ENCODE peak calls at places on chromosomes 12 and 14, in five cellular contexts. One of them, this sample, is unnamed.

GRCh38 chr12:50985322-50985721 is 33.0 kb downstream of the HIGD1C start:
- DNase-seq in right cardiac atrium: no peak
- DNase-seq in neural progenitor cell: no peak
- DNase-seq in CD8-positive, alpha-beta memory T cell: no peak
- DNase-seq in mesendoderm: no peak
- DNase-seq in this sample: no peak

GRCh38 chr14:47705683-47706082 is 30.3 kb upstream of the MDGA2 start:
- DNase-seq in right cardiac atrium: no peak
- DNase-seq in neural progenitor cell: no peak
- DNase-seq in CD8-positive, alpha-beta memory T cell: no peak
- DNase-seq in mesendoderm: no peak
- DNase-seq in this sample: no peak

GRCh38 chr12:120061815-120062214 is 54.7 kb downstream of the RAB35 start:
- DNase-seq in right cardiac atrium: no peak
- DNase-seq in neural progenitor cell: no peak
- DNase-seq in CD8-positive, alpha-beta memory T cell: no peak
- DNase-seq in mesendoderm: no peak
- DNase-seq in this sample: no peak

GRCh38 chr14:94114589-94115067 is 4.1 kb downstream of the IFI27 start:
- DNase-seq in right cardiac atrium: no peak
- DNase-seq in neural progenitor cell: no peak
- DNase-seq in CD8-positive, alpha-beta memory T cell: no peak
- DNase-seq in mesendoderm: no peak
- DNase-seq in this sample: no peak

GRCh38 chr12:96227365-96228106 is 33.4 kb downstream of the ELK3 start:
- DNase-seq in right cardiac atrium: no peak
- DNase-seq in neural progenitor cell: no peak
- DNase-seq in CD8-positive, alpha-beta memory T cell: no peak
- DNase-seq in mesendoderm: no peak
- DNase-seq in this sample: no peak

GRCh38 chr14:102565331-102565887 is 27.0 kb upstream of the RCOR1 start:
- DNase-seq in right cardiac atrium: no peak
- DNase-seq in neural progenitor cell: no peak
- DNase-seq in CD8-positive, alpha-beta memory T cell: no peak
- DNase-seq in mesendoderm: no peak
- DNase-seq in this sample: no peak

GRCh38 chr12:120224304-120225199 is 23.6 kb upstream of the RPLP0 start:
- DNase-seq in right cardiac atrium: peak; percentile 86
- DNase-seq in neural progenitor cell: no peak
- DNase-seq in CD8-positive, alpha-beta memory T cell: no peak
- DNase-seq in mesendoderm: no peak
- DNase-seq in this sample: no peak

GRCh38 chr12:52415870-52416750 is 10.0 kb upstream of the KRT82 start:
- DNase-seq in right cardiac atrium: no peak
- DNase-seq in neural progenitor cell: no peak
- DNase-seq in CD8-positive, alpha-beta memory T cell: no peak
- DNase-seq in mesendoderm: no peak
- DNase-seq in this sample: no peak

GRCh38 chr14:80572666-80573065 is 361.4 kb upstream of the DIO2 start:
- DNase-seq in right cardiac atrium: no peak
- DNase-seq in neural progenitor cell: no peak
- DNase-seq in CD8-positive, alpha-beta memory T cell: no peak
- DNase-seq in mesendoderm: peak; percentile 39
- DNase-seq in this sample: no peak

GRCh38 chr12:11901687-11902524 is 168.8 kb upstream of the BCL2L14 start:
- DNase-seq in right cardiac atrium: no peak
- DNase-seq in neural progenitor cell: no peak
- DNase-seq in CD8-positive, alpha-beta memory T cell: no peak
- DNase-seq in mesendoderm: no peak
- DNase-seq in this sample: no peak

GRCh38 chr12:6089041-6089823 is 35.2 kb downstream of the VWF start:
- DNase-seq in right cardiac atrium: no peak
- DNase-seq in neural progenitor cell: no peak
- DNase-seq in CD8-positive, alpha-beta memory T cell: no peak
- DNase-seq in mesendoderm: peak; percentile 75
- DNase-seq in this sample: peak; percentile 34

GRCh38 chr14:29846339-29847129 is 81.1 kb downstream of the PRKD1 start:
- DNase-seq in right cardiac atrium: no peak
- DNase-seq in neural progenitor cell: no peak
- DNase-seq in CD8-positive, alpha-beta memory T cell: no peak
- DNase-seq in mesendoderm: no peak
- DNase-seq in this sample: no peak

GRCh38 chr14:90168425-90169105 is 87.8 kb upstream of the PSMC1 start:
- DNase-seq in right cardiac atrium: no peak
- DNase-seq in neural progenitor cell: no peak
- DNase-seq in CD8-positive, alpha-beta memory T cell: no peak
- DNase-seq in mesendoderm: peak; percentile 44
- DNase-seq in this sample: no peak

GRCh38 chr12:58413794-58414193 is 472.4 kb downstream of the ATP23 start:
- DNase-seq in right cardiac atrium: no peak
- DNase-seq in neural progenitor cell: no peak
- DNase-seq in CD8-positive, alpha-beta memory T cell: no peak
- DNase-seq in mesendoderm: no peak
- DNase-seq in this sample: no peak

GRCh38 chr14:55583942-55584468 is 4.0 kb downstream of the KTN1 start:
- DNase-seq in right cardiac atrium: no peak
- DNase-seq in neural progenitor cell: no peak
- DNase-seq in CD8-positive, alpha-beta memory T cell: no peak
- DNase-seq in mesendoderm: peak; percentile 79
- DNase-seq in this sample: no peak

GRCh38 chr14:41925409-41925808 is 318.7 kb downstream of the LRFN5 start:
- DNase-seq in right cardiac atrium: no peak
- DNase-seq in neural progenitor cell: peak; percentile 48
- DNase-seq in CD8-positive, alpha-beta memory T cell: no peak
- DNase-seq in mesendoderm: peak; percentile 37
- DNase-seq in this sample: peak; percentile 4

GRCh38 chr12:83317641-83318040 is 630.9 kb downstream of the TMTC2 start:
- DNase-seq in right cardiac atrium: no peak
- DNase-seq in neural progenitor cell: no peak
- DNase-seq in CD8-positive, alpha-beta memory T cell: no peak
- DNase-seq in mesendoderm: no peak
- DNase-seq in this sample: no peak

GRCh38 chr14:66403183-66403582 is 83.0 kb upstream of the CCDC196 start:
- DNase-seq in right cardiac atrium: no peak
- DNase-seq in neural progenitor cell: peak; percentile 13
- DNase-seq in CD8-positive, alpha-beta memory T cell: no peak
- DNase-seq in mesendoderm: peak; percentile 54
- DNase-seq in this sample: no peak

GRCh38 chr12:49869816-49870500 is 27.1 kb upstream of the BCDIN3D start:
- DNase-seq in right cardiac atrium: peak; percentile 57
- DNase-seq in neural progenitor cell: no peak
- DNase-seq in CD8-positive, alpha-beta memory T cell: no peak
- DNase-seq in mesendoderm: no peak
- DNase-seq in this sample: no peak

GRCh38 chr12:85468356-85469157 is 188.5 kb downstream of the ALX1 start:
- DNase-seq in right cardiac atrium: peak; percentile 34
- DNase-seq in neural progenitor cell: peak; percentile 58
- DNase-seq in CD8-positive, alpha-beta memory T cell: no peak
- DNase-seq in mesendoderm: peak; percentile 94
- DNase-seq in this sample: peak; percentile 35

GRCh38 chr12:19572920-19573558 is 133.7 kb downstream of the AEBP2 start:
- DNase-seq in right cardiac atrium: no peak
- DNase-seq in neural progenitor cell: peak; percentile 62
- DNase-seq in CD8-positive, alpha-beta memory T cell: no peak
- DNase-seq in mesendoderm: peak; percentile 88
- DNase-seq in this sample: peak; percentile 40

GRCh38 chr14:51581017-51581881 is 70.5 kb upstream of the FRMD6 start:
- DNase-seq in right cardiac atrium: no peak
- DNase-seq in neural progenitor cell: no peak
- DNase-seq in CD8-positive, alpha-beta memory T cell: no peak
- DNase-seq in mesendoderm: no peak
- DNase-seq in this sample: no peak

GRCh38 chr12:47107926-47108325 is 28.2 kb upstream of the AMIGO2 start:
- DNase-seq in right cardiac atrium: no peak
- DNase-seq in neural progenitor cell: no peak
- DNase-seq in CD8-positive, alpha-beta memory T cell: no peak
- DNase-seq in mesendoderm: no peak
- DNase-seq in this sample: no peak

GRCh38 chr14:74792249-74793039 is 29.3 kb downstream of the YLPM1 start:
- DNase-seq in right cardiac atrium: no peak
- DNase-seq in neural progenitor cell: no peak
- DNase-seq in CD8-positive, alpha-beta memory T cell: no peak
- DNase-seq in mesendoderm: peak; percentile 83
- DNase-seq in this sample: no peak

GRCh38 chr12:27539191-27539631 is 15.2 kb downstream of the PPFIBP1 start:
- DNase-seq in right cardiac atrium: no peak
- DNase-seq in neural progenitor cell: no peak
- DNase-seq in CD8-positive, alpha-beta memory T cell: no peak
- DNase-seq in mesendoderm: peak; percentile 57
- DNase-seq in this sample: no peak

GRCh38 chr14:101399737-101400517 is 161.4 kb upstream of the DIO3 start:
- DNase-seq in right cardiac atrium: no peak
- DNase-seq in neural progenitor cell: no peak
- DNase-seq in CD8-positive, alpha-beta memory T cell: no peak
- DNase-seq in mesendoderm: no peak
- DNase-seq in this sample: no peak
- H3K4me1 ChIP-seq in right cardiac atrium: no peaks in the 10 kb centered on the region
- H3K4me1 ChIP-seq in neural progenitor cell: no peaks in the 10 kb centered on the region
- H3K4me1 ChIP-seq in CD8-positive, alpha-beta memory T cell: no peaks in the 10 kb centered on the region
- H3K4me1 ChIP-seq in mesendoderm: peaks cover 6% of the 10 kb centered on the region
- H3K4me1 ChIP-seq in this sample: no peaks in the 10 kb centered on the region

GRCh38 chr12:18567787-18568186 is 170.0 kb downstream of the PLCZ1 start:
- DNase-seq in right cardiac atrium: peak; percentile 28
- DNase-seq in neural progenitor cell: no peak
- DNase-seq in CD8-positive, alpha-beta memory T cell: no peak
- DNase-seq in mesendoderm: no peak
- DNase-seq in this sample: no peak

GRCh38 chr12:18559242-18559641 is 178.6 kb downstream of the PLCZ1 start:
- DNase-seq in right cardiac atrium: no peak
- DNase-seq in neural progenitor cell: no peak
- DNase-seq in CD8-positive, alpha-beta memory T cell: no peak
- DNase-seq in mesendoderm: no peak
- DNase-seq in this sample: no peak

DNA sequence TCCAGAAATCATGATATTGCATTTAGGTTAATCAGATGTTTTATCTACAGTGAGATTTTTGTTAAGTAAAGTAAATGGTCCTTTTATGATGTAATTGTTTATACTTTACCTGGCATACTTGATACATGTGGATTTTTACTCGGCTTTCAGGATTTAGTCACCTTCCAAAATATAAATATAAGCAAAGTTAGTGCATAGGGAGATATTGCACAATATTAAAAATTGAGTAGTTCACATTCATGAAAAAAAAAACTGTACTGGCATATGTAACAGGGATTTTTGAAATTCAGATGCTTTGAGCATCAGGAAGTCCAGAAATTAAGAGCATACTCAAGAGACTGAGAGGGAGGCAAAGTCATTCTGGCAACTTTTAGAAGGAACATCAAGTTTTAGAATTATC is 173.5 kb downstream of the PLCZ1 start:
- DNase-seq in right cardiac atrium: no peak
- DNase-seq in neural progenitor cell: no peak
- DNase-seq in CD8-positive, alpha-beta memory T cell: no peak
- DNase-seq in mesendoderm: no peak
- DNase-seq in this sample: no peak
- H3K27ac ChIP-seq in right cardiac atrium: no peak overlapping the region
- H3K27ac ChIP-seq in neural progenitor cell: no peak overlapping the region
- H3K27ac ChIP-seq in CD8-positive, alpha-beta memory T cell: no peak overlapping the region
- H3K27ac ChIP-seq in mesendoderm: no peak overlapping the region
- H3K27ac ChIP-seq in this sample: no peak overlapping the region

DNA sequence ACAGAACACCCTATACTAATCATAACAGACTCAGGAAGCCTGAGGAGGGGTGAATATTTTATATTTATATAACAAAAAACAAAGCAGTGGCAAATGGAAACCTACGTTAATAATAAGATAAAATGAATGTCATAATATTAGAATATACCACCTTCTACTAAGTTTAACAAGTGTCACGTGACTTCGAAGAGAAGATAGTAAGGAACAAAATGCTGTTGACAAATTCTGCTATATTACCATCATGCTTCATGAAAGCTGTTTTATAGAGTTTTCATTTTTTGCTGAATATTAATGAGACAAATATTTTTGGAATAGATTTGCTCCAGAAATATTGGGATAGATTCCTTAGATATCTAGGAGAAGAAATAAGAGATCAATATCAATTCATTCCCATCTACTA is 450.6 kb upstream of the DCN start:
- DNase-seq in right cardiac atrium: no peak
- DNase-seq in neural progenitor cell: no peak
- DNase-seq in CD8-positive, alpha-beta memory T cell: no peak
- DNase-seq in mesendoderm: no peak
- DNase-seq in this sample: no peak
- H3K4me3 ChIP-seq in right cardiac atrium: no peak overlapping the region
- H3K4me3 ChIP-seq in neural progenitor cell: no peak overlapping the region
- H3K4me3 ChIP-seq in CD8-positive, alpha-beta memory T cell: no peak overlapping the region
- H3K4me3 ChIP-seq in mesendoderm: no peak overlapping the region
- H3K4me3 ChIP-seq in this sample: no peak overlapping the region

GRCh38 chr14:61532818-61533217 is 162.5 kb upstream of the HIF1A start:
- DNase-seq in right cardiac atrium: no peak
- DNase-seq in neural progenitor cell: no peak
- DNase-seq in CD8-positive, alpha-beta memory T cell: no peak
- DNase-seq in mesendoderm: no peak
- DNase-seq in this sample: no peak
- H3K4me1 ChIP-seq in right cardiac atrium: peaks cover 14% of the 10 kb centered on the region
- H3K4me1 ChIP-seq in neural progenitor cell: peaks cover 6% of the 10 kb centered on the region
- H3K4me1 ChIP-seq in CD8-positive, alpha-beta memory T cell: peaks cover 10% of the 10 kb centered on the region
- H3K4me1 ChIP-seq in mesendoderm: peaks cover 2% of the 10 kb centered on the region
- H3K4me1 ChIP-seq in this sample: peaks cover 5% of the 10 kb centered on the region